ENCODE peak calls at places on chromosome 10, in ten cellular contexts. V is nephron progenitor cell, Q is HFFc6, L is H9, G is heart left ventricle, B is fibroblast of lung, P is pancreas, X is kidney epithelial cell, W is testis, U is cardiac muscle cell. N is an unnamed sample.

GRCh38 chr10:117477241-117477947 is 65.2 kb upstream of the EMX2 start:
- DNase-seq in V (no peak), Q (no peak), L (no peak), G (no peak), B (no peak), P (no peak), X (no peak), W (no peak), U (no peak), N (no peak)

GRCh38 chr10:490891-491571 is 198.4 kb downstream of the DIP2C start:
- DNase-seq in V (no peak), Q (peak), L (no peak), G (peak), B (peak), P (no peak), X (no peak), W (no peak), U (peak), N (peak)

GRCh38 chr10:38212460-38212859 is 118.3 kb downstream of the ZNF37A start:
- DNase-seq in V (no peak), Q (no peak), L (no peak), G (no peak), B (no peak), P (no peak), X (no peak), W (no peak), U (no peak), N (no peak)

GRCh38 chr10:125774144-125774543 is 1.5 kb downstream of the MMP21 start:
- DNase-seq in V (no peak), Q (no peak), L (no peak), G (no peak), B (no peak), P (no peak), X (no peak), W (no peak), U (no peak), N (no peak)

GRCh38 chr10:77120012-77120411 is 517.6 kb downstream of the KCNMA1 start:
- DNase-seq in V (no peak), Q (no peak), L (no peak), G (no peak), B (no peak), P (no peak), X (no peak), W (no peak), U (no peak), N (no peak)

GRCh38 chr10:91944880-91945630 is 21.5 kb downstream of the BTAF1 start:
- DNase-seq in V (no peak), Q (peak), L (no peak), G (no peak), B (peak), P (no peak), X (no peak), W (no peak), U (peak), N (no peak)

GRCh38 chr10:73262105-73262730 is 9.8 kb upstream of the MRPS16 start:
- DNase-seq in V (no peak), Q (peak), L (no peak), G (no peak), B (peak), P (no peak), X (peak), W (no peak), U (peak), N (no peak)

GRCh38 chr10:51895209-51895608 is 195.8 kb upstream of the CSTF2T start:
- DNase-seq in V (no peak), Q (peak), L (no peak), G (peak), B (peak), P (peak), X (no peak), W (peak), U (peak), N (no peak)

GRCh38 chr10:4391683-4392082 is 434.3 kb upstream of the AKR1E2 start:
- DNase-seq in V (no peak), Q (no peak), L (no peak), G (no peak), B (no peak), P (no peak), X (no peak), W (no peak), U (peak), N (peak)

GRCh38 chr10:26503911-26504310 is 65.8 kb downstream of the APBB1IP start:
- DNase-seq in V (no peak), Q (no peak), L (peak), G (no peak), B (no peak), P (no peak), X (no peak), W (no peak), U (no peak), N (peak)

GRCh38 chr10:78899996-78900714 is 168.6 kb upstream of the ZMIZ1 start:
- DNase-seq in V (no peak), Q (no peak), L (no peak), G (peak), B (no peak), P (no peak), X (no peak), W (peak), U (peak), N (no peak)

GRCh38 chr10:45202242-45202641 is 113.2 kb downstream of the OR13A1 start:
- DNase-seq in V (no peak), Q (no peak), L (no peak), G (no peak), B (no peak), P (no peak), X (no peak), W (no peak), U (no peak), N (no peak)

GRCh38 chr10:9545073-9545472 is 1472.6 kb upstream of the CELF2 start:
- DNase-seq in V (no peak), Q (no peak), L (no peak), G (no peak), B (no peak), P (no peak), X (no peak), W (no peak), U (no peak), N (no peak)

GRCh38 chr10:91023708-91024438 is 103.0 kb upstream of the ANKRD1 start:
- DNase-seq in V (no peak), Q (no peak), L (no peak), G (no peak), B (no peak), P (no peak), X (no peak), W (no peak), U (no peak), N (no peak)

GRCh38 chr10:91172348-91172747 is 48.1 kb upstream of the PCGF5 start:
- DNase-seq in V (no peak), Q (no peak), L (no peak), G (no peak), B (no peak), P (no peak), X (no peak), W (no peak), U (no peak), N (no peak)

GRCh38 chr10:17181751-17182150 is 19.7 kb downstream of the TRDMT1 start:
- DNase-seq in V (no peak), Q (no peak), L (no peak), G (no peak), B (peak), P (no peak), X (no peak), W (no peak), U (peak), N (no peak)

GRCh38 chr10:88077977-88078376 is 214.6 kb downstream of the PTEN start:
- DNase-seq in V (no peak), Q (no peak), L (no peak), G (no peak), B (peak), P (no peak), X (no peak), W (no peak), U (no peak), N (no peak)

GRCh38 chr10:29613791-29614190 is 21.0 kb downstream of the SVIL start:
- DNase-seq in V (no peak), Q (no peak), L (no peak), G (no peak), B (peak), P (no peak), X (no peak), W (no peak), U (no peak), N (no peak)

GRCh38 chr10:99694171-99694570 is 34.9 kb downstream of the ENTPD7 start:
- DNase-seq in V (no peak), Q (peak), L (no peak), G (no peak), B (peak), P (no peak), X (no peak), W (no peak), U (peak), N (no peak)

GRCh38 chr10:88032566-88032965 is 169.1 kb downstream of the PTEN start:
- DNase-seq in V (no peak), Q (peak), L (no peak), G (no peak), B (peak), P (no peak), X (no peak), W (no peak), U (peak), N (no peak)

GRCh38 chr10:59872892-59873463 is 33.4 kb downstream of the CCDC6 start:
- DNase-seq in V (no peak), Q (peak), L (no peak), G (peak), B (peak), P (peak), X (peak), W (peak), U (peak), N (no peak)

GRCh38 chr10:127158663-127159062 is 37.7 kb downstream of the INSYN2A start:
- DNase-seq in V (no peak), Q (no peak), L (no peak), G (no peak), B (no peak), P (no peak), X (no peak), W (no peak), U (peak), N (no peak)

GRCh38 chr10:53453196-53453595 is 680.6 kb upstream of the MBL2 start:
- DNase-seq in V (no peak), Q (no peak), L (no peak), G (no peak), B (no peak), P (no peak), X (no peak), W (no peak), U (no peak), N (no peak)

GRCh38 chr10:26468291-26468690 is 30.1 kb downstream of the APBB1IP start:
- DNase-seq in V (no peak), Q (peak), L (no peak), G (no peak), B (peak), P (no peak), X (peak), W (no peak), U (no peak), N (no peak)

GRCh38 chr10:665579-666091 is 23.8 kb downstream of the DIP2C start:
- DNase-seq in V (no peak), Q (no peak), L (no peak), G (no peak), B (no peak), P (peak), X (no peak), W (peak), U (peak), N (no peak)

GRCh38 chr10:75401569-75402485 is at the start of gene ZNF503:
- DNase-seq in V (peak), Q (peak), L (peak), G (peak), B (peak), P (peak), X (peak), W (peak), U (peak), N (peak)

GRCh38 chr10:88122145-88122544 is 258.7 kb downstream of the PTEN start:
- DNase-seq in V (no peak), Q (no peak), L (no peak), G (no peak), B (no peak), P (no peak), X (no peak), W (no peak), U (no peak), N (no peak)

GRCh38 chr10:1070939-1071338 is 14.8 kb downstream of the WDR37 start:
- DNase-seq in V (no peak), Q (no peak), L (peak), G (no peak), B (peak), P (no peak), X (no peak), W (no peak), U (no peak), N (no peak)

GRCh38 chr10:95840681-95841080 is 67.1 kb upstream of the CC2D2B start:
- DNase-seq in V (no peak), Q (no peak), L (no peak), G (no peak), B (no peak), P (no peak), X (no peak), W (no peak), U (no peak), N (no peak)

GRCh38 chr10:80416401-80417098 is 8.2 kb downstream of the PRXL2A start:
- DNase-seq in V (peak), Q (no peak), L (no peak), G (peak), B (peak), P (no peak), X (no peak), W (peak), U (peak), N (no peak)

GRCh38 chr10:29470355-29470705 is 164.4 kb downstream of the SVIL start:
- DNase-seq in V (peak), Q (no peak), L (peak), G (peak), B (no peak), P (no peak), X (no peak), W (peak), U (no peak), N (peak)

GRCh38 chr10:77139145-77139692 is 498.4 kb downstream of the KCNMA1 start:
- DNase-seq in V (no peak), Q (no peak), L (no peak), G (no peak), B (no peak), P (no peak), X (no peak), W (no peak), U (no peak), N (no peak)

GRCh38 chr10:92826061-92826460 is 22.3 kb upstream of the EXOC6 start:
- DNase-seq in V (no peak), Q (no peak), L (no peak), G (no peak), B (no peak), P (no peak), X (no peak), W (no peak), U (no peak), N (no peak)

GRCh38 chr10:125795111-125795510 is 19.5 kb upstream of the MMP21 start:
- DNase-seq in V (no peak), Q (no peak), L (no peak), G (peak), B (no peak), P (no peak), X (no peak), W (peak), U (no peak), N (no peak)

GRCh38 chr10:59362991-59363390 is 642 bp upstream of the FAM13C start:
- DNase-seq in V (peak), Q (no peak), L (peak), G (peak), B (peak), P (peak), X (no peak), W (peak), U (peak), N (peak)

GRCh38 chr10:120607016-120607709 is 150.1 kb downstream of the PLPP4 start:
- DNase-seq in V (no peak), Q (peak), L (no peak), G (no peak), B (peak), P (no peak), X (peak), W (no peak), U (peak), N (no peak)

GRCh38 chr10:3095373-3096139 is 28.2 kb downstream of the PFKP start:
- DNase-seq in V (no peak), Q (peak), L (no peak), G (no peak), B (peak), P (no peak), X (peak), W (no peak), U (peak), N (no peak)

GRCh38 chr10:133378251-133379096 is 588 bp upstream of the PAOX start:
- DNase-seq in V (peak), Q (peak), L (peak), G (peak), B (peak), P (peak), X (no peak), W (peak), U (peak), N (peak)

GRCh38 chr10:633279-634245 is 55.9 kb downstream of the DIP2C start:
- DNase-seq in V (no peak), Q (no peak), L (no peak), G (no peak), B (no peak), P (no peak), X (no peak), W (peak), U (no peak), N (no peak)

GRCh38 chr10:87706731-87707130 is 47.1 kb downstream of the PAPSS2 start:
- DNase-seq in V (no peak), Q (peak), L (no peak), G (no peak), B (peak), P (no peak), X (no peak), W (no peak), U (peak), N (no peak)

GRCh38 chr10:86419101-86419500 is 52.5 kb upstream of the GRID1 start:
- DNase-seq in V (no peak), Q (no peak), L (no peak), G (no peak), B (no peak), P (no peak), X (no peak), W (no peak), U (no peak), N (no peak)

DNA sequence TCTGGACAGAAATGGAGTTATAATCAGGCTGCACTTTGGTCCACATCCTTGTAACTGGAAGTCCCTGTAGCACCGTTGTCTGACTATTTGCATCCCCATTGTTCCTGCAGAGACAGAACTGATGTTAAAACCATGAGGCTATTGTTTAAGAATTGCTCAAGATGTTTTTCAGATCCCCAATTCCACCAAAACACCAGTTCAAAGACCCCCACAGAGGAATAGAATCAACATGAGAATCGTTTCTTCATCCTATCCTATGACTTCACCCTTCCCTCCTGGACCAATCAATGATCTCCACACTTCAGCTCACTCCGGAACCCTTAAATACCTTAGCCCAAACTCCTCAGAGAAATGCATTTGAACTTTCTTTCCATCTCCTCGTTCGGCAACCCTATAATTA is 57.1 kb upstream of the GRID1 start:
- DNase-seq in V (no peak), Q (no peak), L (peak), G (no peak), B (no peak), P (no peak), X (no peak), W (no peak), U (no peak), N (no peak)
- TF ChIP-seq CTCF in V (no peak), Q (no peak), L (no peak), G (no peak), B (no peak), P (no peak), X (no peak), W (no peak), U (no peak), N (no peak)

DNA sequence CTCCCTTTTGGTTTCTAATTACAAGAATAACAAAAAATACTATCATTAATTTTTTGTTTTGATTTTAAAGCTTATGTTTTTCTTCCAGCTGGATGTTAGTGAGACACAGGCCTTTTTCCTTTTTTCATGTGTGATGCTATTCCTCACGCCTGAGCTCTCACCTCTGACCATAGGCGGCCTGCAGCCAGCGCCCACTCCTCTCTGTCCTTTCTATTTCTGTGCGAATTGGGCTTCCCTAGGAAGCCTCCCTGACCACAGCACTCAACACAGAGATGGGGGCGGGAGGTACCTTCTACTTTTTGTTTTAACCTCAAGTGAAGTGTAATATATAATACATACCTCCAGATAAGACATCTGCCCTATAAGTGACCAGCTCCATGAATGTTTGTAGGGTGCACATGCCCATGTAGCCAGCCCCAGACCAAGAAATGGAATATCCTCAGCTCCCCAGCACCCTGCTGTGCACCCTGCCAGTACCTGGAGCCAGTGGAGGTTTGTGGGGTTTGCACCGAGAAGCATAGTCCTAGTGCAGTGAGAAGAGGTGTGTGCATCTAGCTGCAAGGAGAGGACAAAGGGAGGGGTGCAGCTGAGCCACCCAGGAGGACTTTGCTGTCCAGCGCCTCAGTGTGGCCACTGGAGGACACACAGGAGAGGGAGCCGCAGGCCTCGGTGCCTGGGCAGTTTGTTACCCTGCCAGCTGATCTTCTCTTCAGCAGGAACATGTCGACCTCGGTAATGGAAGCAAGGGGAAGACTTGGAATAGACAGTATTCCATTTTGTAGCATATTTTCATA is 38.5 kb downstream of the BNIP3 start:
- DNase-seq in V (peak), Q (no peak), L (peak), G (no peak), B (no peak), P (no peak), X (no peak), W (peak), U (peak), N (peak)
- TF ChIP-seq CTCF in V (peak), Q (peak), L (peak), G (peak), B (peak), P (peak), X (peak), W (no peak), U (peak), N (peak)

GRCh38 chr10:31803606-31804195 is 124.9 kb downstream of the ARHGAP12 start:
- DNase-seq in V (no peak), Q (no peak), L (no peak), G (no peak), B (peak), P (no peak), X (no peak), W (no peak), U (no peak), N (no peak)

GRCh38 chr10:31804416-31804815 is 124.2 kb downstream of the ARHGAP12 start:
- DNase-seq in V (no peak), Q (no peak), L (no peak), G (no peak), B (peak), P (no peak), X (no peak), W (no peak), U (no peak), N (no peak)

GRCh38 chr10:31808258-31809218 is 120.1 kb downstream of the ARHGAP12 start:
- DNase-seq in V (peak), Q (peak), L (no peak), G (peak), B (peak), P (no peak), X (no peak), W (peak), U (peak), N (no peak)
- TF ChIP-seq CTCF in V (peak), Q (peak), L (peak), G (peak), B (peak), P (peak), X (peak), W (peak), U (peak), N (peak)

GRCh38 chr10:110017940-110018339 is 10.2 kb downstream of the ADD3 start:
- DNase-seq in V (no peak), Q (peak), L (no peak), G (no peak), B (no peak), P (no peak), X (no peak), W (no peak), U (peak), N (no peak)

GRCh38 chr10:110020265-110020664 is 12.5 kb downstream of the ADD3 start:
- DNase-seq in V (no peak), Q (no peak), L (no peak), G (no peak), B (no peak), P (no peak), X (no peak), W (peak), U (no peak), N (no peak)

GRCh38 chr10:110016957-110017514 is 9.3 kb downstream of the ADD3 start:
- DNase-seq in V (no peak), Q (no peak), L (no peak), G (no peak), B (no peak), P (no peak), X (no peak), W (no peak), U (no peak), N (no peak)

GRCh38 chr10:110013615-110014293 is 6.0 kb downstream of the ADD3 start:
- DNase-seq in V (no peak), Q (no peak), L (no peak), G (no peak), B (no peak), P (no peak), X (peak), W (no peak), U (no peak), N (no peak)

GRCh38 chr10:110016037-110016436 is 8.3 kb downstream of the ADD3 start:
- DNase-seq in V (no peak), Q (no peak), L (peak), G (no peak), B (peak), P (no peak), X (no peak), W (peak), U (no peak), N (no peak)
- TF ChIP-seq CTCF in V (no peak), Q (peak), L (peak), G (peak), B (peak), P (no peak), X (peak), W (no peak), U (peak), N (no peak)

GRCh38 chr10:124092270-124093075 is 925 bp downstream of the CHST15 start:
- DNase-seq in V (peak), Q (peak), L (peak), G (peak), B (peak), P (peak), X (no peak), W (peak), U (peak), N (peak)
- TF ChIP-seq CTCF in V (no peak), Q (peak), L (no peak), G (no peak), B (no peak), P (no peak), X (no peak), W (no peak), U (peak), N (no peak)